ENCODE peak calls at places on chromosome 16, in ten cellular contexts. One of them, this sample, is unnamed.

GRCh38 chr16:82675300-82675699 is 48.5 kb downstream of the CDH13 start:
- DNase-seq in osteoblast: no peak
- DNase-seq in GM23248: no peak
- DNase-seq in colonic mucosa: no peak
- DNase-seq in MM.1S: no peak
- DNase-seq in thoracic aorta: no peak
- DNase-seq in kidney: no peak
- DNase-seq in aorta: no peak
- DNase-seq in AG04450: no peak
- DNase-seq in cardiac muscle cell: no peak
- DNase-seq in this sample: no peak

GRCh38 chr16:75238132-75238852 is 13.1 kb downstream of the BCAR1 start:
- DNase-seq in kidney: peak
- DNase-seq in thoracic aorta: peak
- DNase-seq in osteoblast: peak
- DNase-seq in colonic mucosa: peak
- DNase-seq in MM.1S: no peak
- DNase-seq in AG04450: peak
- DNase-seq in GM23248: peak
- DNase-seq in cardiac muscle cell: peak
- DNase-seq in aorta: peak
- DNase-seq in this sample: peak

GRCh38 chr16:12417051-12417818 is 386.5 kb downstream of the CPPED1 start:
- DNase-seq in colonic mucosa: no peak
- DNase-seq in thoracic aorta: no peak
- DNase-seq in AG04450: no peak
- DNase-seq in GM23248: no peak
- DNase-seq in MM.1S: no peak
- DNase-seq in kidney: no peak
- DNase-seq in cardiac muscle cell: no peak
- DNase-seq in aorta: no peak
- DNase-seq in osteoblast: no peak
- DNase-seq in this sample: no peak

GRCh38 chr16:52293209-52293608 is 253.7 kb downstream of the TOX3 start:
- DNase-seq in kidney: no peak
- DNase-seq in aorta: no peak
- DNase-seq in MM.1S: no peak
- DNase-seq in GM23248: no peak
- DNase-seq in osteoblast: no peak
- DNase-seq in thoracic aorta: no peak
- DNase-seq in colonic mucosa: no peak
- DNase-seq in AG04450: no peak
- DNase-seq in cardiac muscle cell: no peak
- DNase-seq in this sample: no peak

GRCh38 chr16:5865231-5865630 is 767.6 kb upstream of the EEF2KMT start:
- DNase-seq in colonic mucosa: no peak
- DNase-seq in thoracic aorta: no peak
- DNase-seq in kidney: no peak
- DNase-seq in MM.1S: no peak
- DNase-seq in osteoblast: peak
- DNase-seq in GM23248: no peak
- DNase-seq in AG04450: no peak
- DNase-seq in cardiac muscle cell: no peak
- DNase-seq in aorta: no peak
- DNase-seq in this sample: peak

GRCh38 chr16:66693088-66693487 is 3.5 kb downstream of the CMTM4 start:
- DNase-seq in GM23248: no peak
- DNase-seq in cardiac muscle cell: no peak
- DNase-seq in colonic mucosa: no peak
- DNase-seq in AG04450: no peak
- DNase-seq in kidney: no peak
- DNase-seq in thoracic aorta: no peak
- DNase-seq in osteoblast: no peak
- DNase-seq in aorta: no peak
- DNase-seq in MM.1S: no peak
- DNase-seq in this sample: no peak

GRCh38 chr16:1895068-1895467 is 23.1 kb upstream of the MEIOB start:
- DNase-seq in colonic mucosa: peak
- DNase-seq in osteoblast: peak
- DNase-seq in aorta: no peak
- DNase-seq in GM23248: no peak
- DNase-seq in cardiac muscle cell: no peak
- DNase-seq in AG04450: no peak
- DNase-seq in thoracic aorta: no peak
- DNase-seq in kidney: peak
- DNase-seq in MM.1S: no peak
- DNase-seq in this sample: no peak

GRCh38 chr16:50739031-50739430 is 2.9 kb upstream of the CYLD start:
- DNase-seq in kidney: no peak
- DNase-seq in cardiac muscle cell: no peak
- DNase-seq in colonic mucosa: no peak
- DNase-seq in GM23248: no peak
- DNase-seq in aorta: no peak
- DNase-seq in osteoblast: no peak
- DNase-seq in thoracic aorta: no peak
- DNase-seq in MM.1S: no peak
- DNase-seq in AG04450: no peak
- DNase-seq in this sample: no peak

GRCh38 chr16:3618782-3619166 is 7.4 kb upstream of the SLX4 start:
- DNase-seq in kidney: no peak
- DNase-seq in aorta: no peak
- DNase-seq in colonic mucosa: no peak
- DNase-seq in cardiac muscle cell: no peak
- DNase-seq in thoracic aorta: no peak
- DNase-seq in osteoblast: no peak
- DNase-seq in GM23248: peak
- DNase-seq in MM.1S: no peak
- DNase-seq in AG04450: no peak
- DNase-seq in this sample: no peak

GRCh38 chr16:65769776-65770438 is 596.6 kb upstream of the CDH5 start:
- DNase-seq in colonic mucosa: no peak
- DNase-seq in kidney: no peak
- DNase-seq in osteoblast: no peak
- DNase-seq in thoracic aorta: no peak
- DNase-seq in aorta: no peak
- DNase-seq in AG04450: no peak
- DNase-seq in cardiac muscle cell: peak
- DNase-seq in MM.1S: no peak
- DNase-seq in GM23248: no peak
- DNase-seq in this sample: no peak

GRCh38 chr16:51708861-51709260 is 557.8 kb upstream of the SALL1 start:
- DNase-seq in MM.1S: no peak
- DNase-seq in thoracic aorta: no peak
- DNase-seq in GM23248: no peak
- DNase-seq in osteoblast: no peak
- DNase-seq in AG04450: no peak
- DNase-seq in kidney: no peak
- DNase-seq in colonic mucosa: no peak
- DNase-seq in cardiac muscle cell: no peak
- DNase-seq in aorta: no peak
- DNase-seq in this sample: no peak

GRCh38 chr16:19135896-19136438 is 22.2 kb downstream of the ITPRIPL2 start:
- DNase-seq in thoracic aorta: no peak
- DNase-seq in GM23248: peak
- DNase-seq in cardiac muscle cell: no peak
- DNase-seq in aorta: no peak
- DNase-seq in AG04450: no peak
- DNase-seq in osteoblast: no peak
- DNase-seq in colonic mucosa: peak
- DNase-seq in kidney: no peak
- DNase-seq in MM.1S: no peak
- DNase-seq in this sample: peak

GRCh38 chr16:30122621-30123160 is 329 bp downstream of the MAPK3 start:
- DNase-seq in cardiac muscle cell: no peak
- DNase-seq in AG04450: no peak
- DNase-seq in GM23248: peak
- DNase-seq in osteoblast: no peak
- DNase-seq in colonic mucosa: peak
- DNase-seq in aorta: no peak
- DNase-seq in kidney: no peak
- DNase-seq in MM.1S: no peak
- DNase-seq in thoracic aorta: no peak
- DNase-seq in this sample: no peak

GRCh38 chr16:74309789-74310781 is 13.5 kb downstream of the PSMD7 start:
- DNase-seq in MM.1S: peak
- DNase-seq in kidney: no peak
- DNase-seq in aorta: no peak
- DNase-seq in osteoblast: peak
- DNase-seq in thoracic aorta: no peak
- DNase-seq in GM23248: peak
- DNase-seq in cardiac muscle cell: peak
- DNase-seq in AG04450: peak
- DNase-seq in colonic mucosa: peak
- DNase-seq in this sample: no peak

DNA sequence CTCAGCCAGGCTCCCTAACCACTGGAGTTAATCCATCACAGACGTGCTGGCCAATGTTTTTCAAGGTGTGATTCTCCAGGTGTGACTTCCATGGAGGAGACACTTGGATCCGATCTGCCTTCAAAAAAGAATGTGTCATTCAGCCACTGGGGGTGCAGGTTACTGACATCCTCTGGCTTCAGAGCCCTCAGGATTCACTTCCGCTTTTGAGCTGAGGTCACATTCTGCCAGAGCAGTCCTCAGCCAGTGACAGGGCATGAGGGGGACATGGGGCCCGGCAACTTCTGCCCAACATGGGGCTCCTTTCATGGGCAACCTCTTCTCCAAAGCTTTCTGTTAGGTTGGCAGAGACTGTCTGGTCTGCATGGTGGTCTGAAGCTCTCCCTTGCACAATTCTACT is 81.4 kb downstream of the GRIN2A start:
- DNase-seq in kidney: no peak
- DNase-seq in AG04450: no peak
- DNase-seq in thoracic aorta: no peak
- DNase-seq in aorta: no peak
- DNase-seq in MM.1S: no peak
- DNase-seq in GM23248: no peak
- DNase-seq in osteoblast: no peak
- DNase-seq in cardiac muscle cell: no peak
- DNase-seq in colonic mucosa: no peak
- DNase-seq in this sample: no peak
- H3K4me3 ChIP-seq in kidney: no peak
- H3K4me3 ChIP-seq in AG04450: no peak
- H3K4me3 ChIP-seq in thoracic aorta: no peak
- H3K4me3 ChIP-seq in aorta: no peak
- H3K4me3 ChIP-seq in MM.1S: no peak
- H3K4me3 ChIP-seq in GM23248: no peak
- H3K4me3 ChIP-seq in osteoblast: no peak
- H3K4me3 ChIP-seq in cardiac muscle cell: no peak
- H3K4me3 ChIP-seq in colonic mucosa: no peak
- H3K4me3 ChIP-seq in this sample: no peak

DNA sequence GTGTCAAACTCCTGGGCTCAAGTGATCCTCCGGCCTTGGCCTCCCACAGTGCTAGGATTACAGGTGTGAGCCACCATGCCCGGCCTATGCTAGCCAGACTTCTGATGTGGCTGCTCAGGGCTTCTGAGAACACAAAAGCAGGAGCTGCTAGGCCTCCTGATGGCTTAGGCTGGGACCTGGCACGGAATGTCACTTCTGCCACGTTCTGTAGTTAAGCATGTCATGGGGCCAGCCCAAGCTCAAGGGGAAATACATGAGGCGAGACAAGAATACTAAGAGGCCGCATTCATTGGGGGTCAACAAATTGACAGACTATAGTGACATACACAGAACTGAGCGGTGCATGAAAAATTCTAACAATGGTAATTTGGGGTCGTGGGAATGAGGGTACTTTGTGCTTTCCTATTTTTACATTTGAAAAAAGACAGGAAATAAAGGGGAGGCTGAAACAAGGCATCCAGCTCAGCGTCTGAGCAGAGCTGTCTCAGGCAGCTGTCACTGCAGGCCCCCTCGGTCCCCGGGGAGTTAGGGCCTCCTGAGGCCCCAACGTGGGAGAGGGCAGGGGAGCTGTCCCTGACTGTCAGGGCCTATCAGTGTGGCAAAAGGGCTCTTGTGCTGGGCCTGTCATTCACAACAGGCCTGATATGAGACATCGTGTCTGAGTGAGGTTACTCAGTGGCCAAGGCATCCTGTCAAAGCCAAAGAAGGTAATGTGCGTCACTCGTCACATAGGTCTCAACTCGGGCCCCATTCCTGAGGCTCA is 26.3 kb downstream of the CFAP20 start:
- DNase-seq in aorta: no peak
- DNase-seq in GM23248: no peak
- DNase-seq in colonic mucosa: no peak
- DNase-seq in cardiac muscle cell: no peak
- DNase-seq in osteoblast: no peak
- DNase-seq in kidney: no peak
- DNase-seq in MM.1S: no peak
- DNase-seq in AG04450: no peak
- DNase-seq in thoracic aorta: no peak
- DNase-seq in this sample: no peak
- H3K4me3 ChIP-seq in aorta: no peak
- H3K4me3 ChIP-seq in GM23248: no peak
- H3K4me3 ChIP-seq in colonic mucosa: no peak
- H3K4me3 ChIP-seq in cardiac muscle cell: no peak
- H3K4me3 ChIP-seq in osteoblast: no peak
- H3K4me3 ChIP-seq in kidney: no peak
- H3K4me3 ChIP-seq in MM.1S: no peak
- H3K4me3 ChIP-seq in AG04450: no peak
- H3K4me3 ChIP-seq in thoracic aorta: no peak
- H3K4me3 ChIP-seq in this sample: no peak

DNA sequence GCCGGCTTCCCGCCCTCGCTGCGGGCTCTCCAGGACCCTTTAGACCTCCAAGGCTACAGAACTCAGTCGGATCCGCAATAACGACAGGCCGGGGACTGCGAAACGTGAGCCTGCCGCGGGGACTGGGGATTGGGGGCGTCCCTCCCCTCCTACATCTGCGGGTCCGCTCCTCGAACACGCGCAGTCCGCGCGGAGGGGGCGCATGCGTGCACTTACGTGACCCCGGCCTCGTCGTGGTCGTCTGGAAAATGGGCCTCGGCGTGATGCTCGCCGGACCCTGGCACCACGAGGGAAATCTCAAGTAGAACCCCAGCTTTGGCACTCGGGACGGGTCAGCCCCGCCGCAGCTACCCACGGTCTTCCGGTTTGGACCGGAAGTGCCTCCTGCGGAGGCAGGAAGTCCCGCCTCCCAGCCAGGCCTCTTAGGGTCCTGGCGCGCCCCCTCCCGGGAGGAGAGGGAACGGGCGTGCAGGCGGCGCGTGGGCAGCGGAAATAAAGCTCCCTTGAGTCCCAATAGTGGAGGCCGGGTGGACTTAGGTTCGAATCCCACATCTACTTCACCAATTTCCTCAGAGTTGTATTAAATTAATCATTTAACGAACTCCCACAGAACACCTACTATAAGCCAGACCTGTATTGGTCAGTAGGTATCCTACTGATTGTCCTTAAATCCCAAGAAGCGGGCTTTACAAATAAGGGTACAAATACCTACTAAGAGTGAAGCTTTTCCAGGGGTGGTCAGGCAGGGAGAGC is at the start of gene TAF1C:
- DNase-seq in aorta: peak
- DNase-seq in MM.1S: peak
- DNase-seq in AG04450: peak
- DNase-seq in osteoblast: peak
- DNase-seq in kidney: peak
- DNase-seq in GM23248: peak
- DNase-seq in colonic mucosa: peak
- DNase-seq in thoracic aorta: peak
- DNase-seq in cardiac muscle cell: peak
- DNase-seq in this sample: peak
- H3K4me3 ChIP-seq in aorta: peak
- H3K4me3 ChIP-seq in MM.1S: peak
- H3K4me3 ChIP-seq in AG04450: peak
- H3K4me3 ChIP-seq in osteoblast: peak
- H3K4me3 ChIP-seq in kidney: peak
- H3K4me3 ChIP-seq in GM23248: peak
- H3K4me3 ChIP-seq in colonic mucosa: peak
- H3K4me3 ChIP-seq in thoracic aorta: peak
- H3K4me3 ChIP-seq in cardiac muscle cell: peak
- H3K4me3 ChIP-seq in this sample: peak

GRCh38 chr16:68425498-68426354 is 22.6 kb downstream of the SMPD3 start:
- DNase-seq in cardiac muscle cell: no peak
- DNase-seq in MM.1S: no peak
- DNase-seq in aorta: no peak
- DNase-seq in kidney: no peak
- DNase-seq in osteoblast: no peak
- DNase-seq in GM23248: no peak
- DNase-seq in thoracic aorta: no peak
- DNase-seq in colonic mucosa: no peak
- DNase-seq in AG04450: no peak
- DNase-seq in this sample: peak
- H3K4me3 ChIP-seq in cardiac muscle cell: no peak
- H3K4me3 ChIP-seq in MM.1S: no peak
- H3K4me3 ChIP-seq in aorta: no peak
- H3K4me3 ChIP-seq in kidney: no peak
- H3K4me3 ChIP-seq in osteoblast: no peak
- H3K4me3 ChIP-seq in GM23248: no peak
- H3K4me3 ChIP-seq in thoracic aorta: no peak
- H3K4me3 ChIP-seq in colonic mucosa: no peak
- H3K4me3 ChIP-seq in AG04450: no peak
- H3K4me3 ChIP-seq in this sample: no peak

This sample was measured in lower leg skin.